ENCODE peak calls at places on chromosomes 6 and 20, in eight cellular contexts. One of them, this sample, is unnamed.

GRCh38 chr20:6240059-6240458 is 117.2 kb upstream of the FERMT1 start:
- DNase-seq in fibroblast of the aortic adventitia: no peak
- DNase-seq in body of pancreas: no peak
- DNase-seq in ovary: no peak
- DNase-seq in activated CD8-positive, alpha-beta T cell treated with anti-CD3 and anti-CD28 coated beads for 36 hours: no peak
- DNase-seq in NB4: no peak
- DNase-seq in tibial artery: no peak
- DNase-seq in OCI-LY7: no peak
- DNase-seq in this sample: no peak

GRCh38 chr6:136113736-136114173 is 136.4 kb downstream of the MTFR2 start:
- DNase-seq in activated CD8-positive, alpha-beta T cell treated with anti-CD3 and anti-CD28 coated beads for 36 hours: peak
- DNase-seq in OCI-LY7: no peak
- DNase-seq in body of pancreas: peak
- DNase-seq in tibial artery: peak
- DNase-seq in fibroblast of the aortic adventitia: peak
- DNase-seq in NB4: peak
- DNase-seq in ovary: peak
- DNase-seq in this sample: no peak

GRCh38 chr6:35024601-35025054 is 116.5 kb downstream of the TCP11 start:
- DNase-seq in NB4: peak
- DNase-seq in tibial artery: no peak
- DNase-seq in body of pancreas: peak
- DNase-seq in ovary: no peak
- DNase-seq in activated CD8-positive, alpha-beta T cell treated with anti-CD3 and anti-CD28 coated beads for 36 hours: no peak
- DNase-seq in fibroblast of the aortic adventitia: peak
- DNase-seq in OCI-LY7: no peak
- DNase-seq in this sample: peak

GRCh38 chr6:154471609-154472362 is 38.7 kb downstream of the CNKSR3 start:
- DNase-seq in OCI-LY7: no peak
- DNase-seq in tibial artery: no peak
- DNase-seq in body of pancreas: no peak
- DNase-seq in ovary: no peak
- DNase-seq in activated CD8-positive, alpha-beta T cell treated with anti-CD3 and anti-CD28 coated beads for 36 hours: no peak
- DNase-seq in fibroblast of the aortic adventitia: no peak
- DNase-seq in NB4: no peak
- DNase-seq in this sample: no peak

GRCh38 chr6:5243069-5243468 is 17.7 kb downstream of the LYRM4 start:
- DNase-seq in NB4: no peak
- DNase-seq in fibroblast of the aortic adventitia: no peak
- DNase-seq in activated CD8-positive, alpha-beta T cell treated with anti-CD3 and anti-CD28 coated beads for 36 hours: no peak
- DNase-seq in body of pancreas: no peak
- DNase-seq in OCI-LY7: no peak
- DNase-seq in ovary: no peak
- DNase-seq in tibial artery: no peak
- DNase-seq in this sample: no peak

GRCh38 chr6:166621114-166621540 is 5.9 kb downstream of the RPS6KA2 start:
- DNase-seq in fibroblast of the aortic adventitia: no peak
- DNase-seq in activated CD8-positive, alpha-beta T cell treated with anti-CD3 and anti-CD28 coated beads for 36 hours: no peak
- DNase-seq in body of pancreas: no peak
- DNase-seq in ovary: no peak
- DNase-seq in NB4: no peak
- DNase-seq in tibial artery: no peak
- DNase-seq in OCI-LY7: no peak
- DNase-seq in this sample: peak

GRCh38 chr6:75213112-75213511 is 7.3 kb upstream of the COL12A1 start:
- DNase-seq in fibroblast of the aortic adventitia: peak
- DNase-seq in tibial artery: no peak
- DNase-seq in activated CD8-positive, alpha-beta T cell treated with anti-CD3 and anti-CD28 coated beads for 36 hours: no peak
- DNase-seq in body of pancreas: no peak
- DNase-seq in OCI-LY7: no peak
- DNase-seq in NB4: no peak
- DNase-seq in ovary: no peak
- DNase-seq in this sample: no peak

GRCh38 chr6:118660218-118660569 is 8.8 kb upstream of the CEP85L start:
- DNase-seq in body of pancreas: peak
- DNase-seq in activated CD8-positive, alpha-beta T cell treated with anti-CD3 and anti-CD28 coated beads for 36 hours: peak
- DNase-seq in NB4: peak
- DNase-seq in tibial artery: no peak
- DNase-seq in ovary: peak
- DNase-seq in fibroblast of the aortic adventitia: no peak
- DNase-seq in OCI-LY7: no peak
- DNase-seq in this sample: peak

GRCh38 chr20:21713901-21714296 is 8.4 kb downstream of the PAX1 start:
- DNase-seq in fibroblast of the aortic adventitia: no peak
- DNase-seq in body of pancreas: no peak
- DNase-seq in ovary: no peak
- DNase-seq in activated CD8-positive, alpha-beta T cell treated with anti-CD3 and anti-CD28 coated beads for 36 hours: no peak
- DNase-seq in OCI-LY7: no peak
- DNase-seq in tibial artery: no peak
- DNase-seq in NB4: no peak
- DNase-seq in this sample: no peak

GRCh38 chr20:48821261-48821910 is 6.4 kb downstream of the PREX1 start:
- DNase-seq in activated CD8-positive, alpha-beta T cell treated with anti-CD3 and anti-CD28 coated beads for 36 hours: no peak
- DNase-seq in body of pancreas: no peak
- DNase-seq in ovary: no peak
- DNase-seq in fibroblast of the aortic adventitia: no peak
- DNase-seq in tibial artery: no peak
- DNase-seq in OCI-LY7: peak
- DNase-seq in NB4: peak
- DNase-seq in this sample: no peak

GRCh38 chr20:51190783-51191180 is 167.9 kb upstream of the KCNG1 start:
- DNase-seq in ovary: no peak
- DNase-seq in fibroblast of the aortic adventitia: peak
- DNase-seq in OCI-LY7: no peak
- DNase-seq in activated CD8-positive, alpha-beta T cell treated with anti-CD3 and anti-CD28 coated beads for 36 hours: no peak
- DNase-seq in body of pancreas: no peak
- DNase-seq in tibial artery: no peak
- DNase-seq in NB4: no peak
- DNase-seq in this sample: no peak

GRCh38 chr6:12136905-12137304 is 124.8 kb downstream of the HIVEP1 start:
- DNase-seq in NB4: no peak
- DNase-seq in tibial artery: no peak
- DNase-seq in fibroblast of the aortic adventitia: peak
- DNase-seq in activated CD8-positive, alpha-beta T cell treated with anti-CD3 and anti-CD28 coated beads for 36 hours: no peak
- DNase-seq in body of pancreas: no peak
- DNase-seq in ovary: no peak
- DNase-seq in OCI-LY7: no peak
- DNase-seq in this sample: no peak

GRCh38 chr6:12354499-12354898 is 64.3 kb downstream of the EDN1 start:
- DNase-seq in body of pancreas: peak
- DNase-seq in tibial artery: peak
- DNase-seq in NB4: no peak
- DNase-seq in fibroblast of the aortic adventitia: peak
- DNase-seq in activated CD8-positive, alpha-beta T cell treated with anti-CD3 and anti-CD28 coated beads for 36 hours: no peak
- DNase-seq in ovary: no peak
- DNase-seq in OCI-LY7: peak
- DNase-seq in this sample: no peak

GRCh38 chr6:53461041-53461656 is 83.8 kb downstream of the GCLC start:
- DNase-seq in tibial artery: no peak
- DNase-seq in fibroblast of the aortic adventitia: no peak
- DNase-seq in ovary: no peak
- DNase-seq in NB4: peak
- DNase-seq in OCI-LY7: no peak
- DNase-seq in body of pancreas: no peak
- DNase-seq in activated CD8-positive, alpha-beta T cell treated with anti-CD3 and anti-CD28 coated beads for 36 hours: no peak
- DNase-seq in this sample: no peak

GRCh38 chr6:149840345-149841075 is 23.6 kb downstream of the LRP11 start:
- DNase-seq in body of pancreas: peak
- DNase-seq in NB4: peak
- DNase-seq in OCI-LY7: peak
- DNase-seq in tibial artery: peak
- DNase-seq in ovary: peak
- DNase-seq in fibroblast of the aortic adventitia: peak
- DNase-seq in activated CD8-positive, alpha-beta T cell treated with anti-CD3 and anti-CD28 coated beads for 36 hours: peak
- DNase-seq in this sample: peak

GRCh38 chr20:47544852-47545251 is 43.2 kb downstream of the NCOA3 start:
- DNase-seq in body of pancreas: no peak
- DNase-seq in tibial artery: no peak
- DNase-seq in OCI-LY7: no peak
- DNase-seq in activated CD8-positive, alpha-beta T cell treated with anti-CD3 and anti-CD28 coated beads for 36 hours: no peak
- DNase-seq in NB4: no peak
- DNase-seq in ovary: no peak
- DNase-seq in fibroblast of the aortic adventitia: peak
- DNase-seq in this sample: no peak

GRCh38 chr6:25579484-25579883 is 72.5 kb upstream of the SCGN start:
- DNase-seq in activated CD8-positive, alpha-beta T cell treated with anti-CD3 and anti-CD28 coated beads for 36 hours: no peak
- DNase-seq in tibial artery: no peak
- DNase-seq in body of pancreas: no peak
- DNase-seq in NB4: no peak
- DNase-seq in ovary: no peak
- DNase-seq in fibroblast of the aortic adventitia: no peak
- DNase-seq in OCI-LY7: no peak
- DNase-seq in this sample: no peak

GRCh38 chr6:138856654-138857053 is 60.8 kb downstream of the ECT2L start:
- DNase-seq in activated CD8-positive, alpha-beta T cell treated with anti-CD3 and anti-CD28 coated beads for 36 hours: no peak
- DNase-seq in fibroblast of the aortic adventitia: no peak
- DNase-seq in OCI-LY7: no peak
- DNase-seq in body of pancreas: no peak
- DNase-seq in ovary: no peak
- DNase-seq in NB4: peak
- DNase-seq in tibial artery: no peak
- DNase-seq in this sample: no peak

GRCh38 chr20:59145926-59146800 is 17.5 kb upstream of the ZNF831 start:
- DNase-seq in activated CD8-positive, alpha-beta T cell treated with anti-CD3 and anti-CD28 coated beads for 36 hours: peak
- DNase-seq in OCI-LY7: no peak
- DNase-seq in body of pancreas: no peak
- DNase-seq in ovary: no peak
- DNase-seq in tibial artery: no peak
- DNase-seq in NB4: no peak
- DNase-seq in fibroblast of the aortic adventitia: no peak
- DNase-seq in this sample: no peak

GRCh38 chr6:865846-866245 is 172.9 kb upstream of the EXOC2 start:
- DNase-seq in ovary: no peak
- DNase-seq in OCI-LY7: no peak
- DNase-seq in body of pancreas: no peak
- DNase-seq in NB4: no peak
- DNase-seq in fibroblast of the aortic adventitia: no peak
- DNase-seq in activated CD8-positive, alpha-beta T cell treated with anti-CD3 and anti-CD28 coated beads for 36 hours: no peak
- DNase-seq in tibial artery: no peak
- DNase-seq in this sample: no peak
- TF ChIP-seq CTCF in ovary: no peak
- TF ChIP-seq CTCF in OCI-LY7: no peak
- TF ChIP-seq CTCF in body of pancreas: no peak
- TF ChIP-seq CTCF in NB4: no peak
- TF ChIP-seq CTCF in fibroblast of the aortic adventitia: no peak
- TF ChIP-seq CTCF in activated CD8-positive, alpha-beta T cell treated with anti-CD3 and anti-CD28 coated beads for 36 hours: no peak
- TF ChIP-seq CTCF in tibial artery: no peak
- TF ChIP-seq CTCF in this sample: no peak

DNA sequence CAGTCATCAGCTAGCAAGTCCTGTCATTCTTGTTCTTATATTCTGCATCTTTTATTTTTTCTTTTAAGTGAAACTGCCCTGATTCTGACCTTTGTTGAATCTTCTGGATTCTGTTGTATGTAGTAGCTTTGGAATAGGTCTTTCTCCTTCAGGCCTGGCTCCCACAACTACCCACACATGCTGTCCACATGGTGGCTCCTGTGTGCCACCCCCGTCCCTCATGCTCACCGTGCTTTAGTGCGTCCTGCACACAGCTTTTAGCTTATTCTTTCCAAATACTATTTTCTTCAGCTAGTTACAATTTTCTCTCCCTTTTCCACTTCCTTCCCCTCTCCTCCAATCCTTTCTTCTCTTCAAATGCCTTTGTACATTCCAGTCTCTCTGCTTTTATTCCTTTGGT is 61.8 kb downstream of the CTNNBL1 start:
- DNase-seq in fibroblast of the aortic adventitia: no peak
- DNase-seq in NB4: peak
- DNase-seq in activated CD8-positive, alpha-beta T cell treated with anti-CD3 and anti-CD28 coated beads for 36 hours: no peak
- DNase-seq in OCI-LY7: no peak
- DNase-seq in ovary: no peak
- DNase-seq in body of pancreas: no peak
- DNase-seq in tibial artery: no peak
- DNase-seq in this sample: no peak
- TF ChIP-seq CTCF in fibroblast of the aortic adventitia: no peak
- TF ChIP-seq CTCF in NB4: no peak
- TF ChIP-seq CTCF in activated CD8-positive, alpha-beta T cell treated with anti-CD3 and anti-CD28 coated beads for 36 hours: no peak
- TF ChIP-seq CTCF in OCI-LY7: peak
- TF ChIP-seq CTCF in ovary: no peak
- TF ChIP-seq CTCF in body of pancreas: no peak
- TF ChIP-seq CTCF in tibial artery: no peak
- TF ChIP-seq CTCF in this sample: no peak

DNA sequence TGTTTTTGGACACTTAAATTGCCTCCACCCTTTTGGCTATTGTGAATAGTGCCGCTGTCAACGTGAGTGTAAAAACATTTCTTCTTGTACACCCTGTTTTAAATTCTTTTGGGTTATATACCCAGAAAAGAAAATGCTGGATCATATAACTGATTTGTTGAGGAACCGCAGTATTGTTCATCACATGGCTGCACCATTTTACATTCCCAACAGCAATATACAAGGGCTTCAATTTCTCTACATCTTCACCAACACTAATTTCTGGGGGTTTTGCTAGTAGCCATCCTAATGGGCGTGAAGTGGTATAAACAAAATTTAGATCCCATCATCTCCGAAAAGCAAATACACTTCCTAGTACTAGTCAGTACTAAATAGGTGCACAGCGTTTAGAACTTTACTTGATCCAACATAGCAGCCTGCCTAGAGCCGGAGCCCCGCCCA is 579 bp upstream of the BPHL start:
- DNase-seq in fibroblast of the aortic adventitia: no peak
- DNase-seq in activated CD8-positive, alpha-beta T cell treated with anti-CD3 and anti-CD28 coated beads for 36 hours: no peak
- DNase-seq in body of pancreas: no peak
- DNase-seq in NB4: no peak
- DNase-seq in ovary: no peak
- DNase-seq in tibial artery: no peak
- DNase-seq in OCI-LY7: no peak
- DNase-seq in this sample: no peak
- TF ChIP-seq CTCF in fibroblast of the aortic adventitia: no peak
- TF ChIP-seq CTCF in activated CD8-positive, alpha-beta T cell treated with anti-CD3 and anti-CD28 coated beads for 36 hours: no peak
- TF ChIP-seq CTCF in body of pancreas: no peak
- TF ChIP-seq CTCF in NB4: no peak
- TF ChIP-seq CTCF in ovary: no peak
- TF ChIP-seq CTCF in tibial artery: no peak
- TF ChIP-seq CTCF in OCI-LY7: no peak
- TF ChIP-seq CTCF in this sample: no peak

DNA sequence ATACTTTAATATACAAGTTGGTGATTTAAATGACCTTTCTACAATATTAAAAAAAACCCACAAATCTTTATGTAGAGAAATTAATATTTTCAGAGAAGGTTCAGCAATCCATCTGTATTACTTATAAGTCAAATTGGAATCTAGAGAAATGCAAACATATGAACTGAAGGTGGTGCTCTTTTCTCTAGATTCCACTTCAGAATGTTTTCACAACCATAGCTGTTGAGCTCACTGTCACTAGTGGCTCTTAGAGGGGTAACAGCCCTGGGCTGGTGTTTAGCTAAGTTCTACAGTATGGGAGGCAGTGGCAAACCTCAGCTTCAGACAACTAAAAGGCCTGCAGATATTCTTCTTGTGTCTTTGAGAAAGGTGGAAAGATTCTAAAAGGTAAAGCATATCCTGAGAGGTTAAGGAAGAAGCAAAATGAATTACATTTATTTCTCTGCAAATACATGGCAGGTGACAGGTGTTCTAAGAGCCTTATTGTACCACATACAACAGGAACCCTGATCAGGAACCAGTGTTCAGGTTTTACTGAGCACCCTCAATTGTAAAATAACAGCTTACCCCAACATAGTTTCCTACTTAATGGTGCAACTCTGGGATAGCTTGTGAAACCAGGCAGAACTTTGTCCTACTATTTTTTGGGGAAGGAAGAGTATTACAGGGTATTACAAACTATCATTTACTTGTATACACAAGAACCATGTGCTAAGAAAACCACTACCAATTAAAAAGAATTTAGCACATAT is 56.6 kb upstream of the SAMHD1 start:
- DNase-seq in NB4: peak
- DNase-seq in ovary: no peak
- DNase-seq in activated CD8-positive, alpha-beta T cell treated with anti-CD3 and anti-CD28 coated beads for 36 hours: no peak
- DNase-seq in OCI-LY7: peak
- DNase-seq in tibial artery: no peak
- DNase-seq in body of pancreas: no peak
- DNase-seq in fibroblast of the aortic adventitia: peak
- DNase-seq in this sample: no peak
- TF ChIP-seq CTCF in NB4: no peak
- TF ChIP-seq CTCF in ovary: no peak
- TF ChIP-seq CTCF in activated CD8-positive, alpha-beta T cell treated with anti-CD3 and anti-CD28 coated beads for 36 hours: no peak
- TF ChIP-seq CTCF in OCI-LY7: peak
- TF ChIP-seq CTCF in tibial artery: no peak
- TF ChIP-seq CTCF in body of pancreas: no peak
- TF ChIP-seq CTCF in fibroblast of the aortic adventitia: peak
- TF ChIP-seq CTCF in this sample: no peak

This sample was measured in Calu3.